ENCODE peak calls at places on chromosomes 2 and 18, in eight cellular contexts. A, V, E, J, H, D, N and L are unnamed samples.

GRCh38 chr2:38465789-38466127 is 88.7 kb upstream of the ATL2 start:
- DNase-seq in A (peak; percentile 54), V (peak; percentile 66), E (peak; percentile 25), J (peak; percentile 33), H (no peak), D (peak; percentile 26), N (peak; percentile 21), L (no peak)

GRCh38 chr2:10006248-10007147 is 36.9 kb upstream of the KLF11 start:
- DNase-seq in A (peak; percentile 18), V (peak; percentile 44), E (peak; percentile 23), J (no peak), H (no peak), D (no peak), N (peak; percentile 91), L (no peak)

GRCh38 chr2:199624958-199625357 is 167.2 kb upstream of the SATB2 start:
- DNase-seq in A (no peak), V (no peak), E (no peak), J (no peak), H (no peak), D (no peak), N (no peak), L (no peak)

GRCh38 chr2:112921982-112922381 is 11.0 kb downstream of the IL37 start:
- DNase-seq in A (no peak), V (no peak), E (no peak), J (no peak), H (no peak), D (no peak), N (no peak), L (no peak)

GRCh38 chr2:14257801-14258507 is 374.6 kb upstream of the LRATD1 start:
- DNase-seq in A (no peak), V (no peak), E (peak; percentile 18), J (no peak), H (no peak), D (no peak), N (no peak), L (no peak)

GRCh38 chr2:238922435-238922834 is 74.5 kb downstream of the TWIST2 start:
- DNase-seq in A (no peak), V (peak; percentile 37), E (no peak), J (no peak), H (peak; percentile 16), D (no peak), N (peak; percentile 6), L (no peak)

GRCh38 chr2:19359456-19359855 is 1.0 kb upstream of the OSR1 start:
- DNase-seq in A (no peak), V (no peak), E (no peak), J (no peak), H (no peak), D (no peak), N (no peak), L (no peak)

GRCh38 chr2:110097506-110098220 is 18.0 kb downstream of the MALL start:
- DNase-seq in A (no peak), V (peak; percentile 43), E (no peak), J (no peak), H (no peak), D (no peak), N (no peak), L (no peak)

GRCh38 chr2:149068996-149069888 is 30.7 kb downstream of the LYPD6B start:
- DNase-seq in A (no peak), V (no peak), E (peak; percentile 91), J (peak; percentile 87), H (no peak), D (peak; percentile 81), N (no peak), L (no peak)

GRCh38 chr2:231673348-231673770 is 35.0 kb upstream of the PTMA start:
- DNase-seq in A (peak; percentile 84), V (peak; percentile 78), E (peak; percentile 62), J (peak; percentile 50), H (peak; percentile 76), D (peak; percentile 41), N (no peak), L (no peak)

GRCh38 chr2:150415022-150415421 is 72.4 kb downstream of the RND3 start:
- DNase-seq in A (no peak), V (no peak), E (no peak), J (no peak), H (no peak), D (no peak), N (no peak), L (no peak)

GRCh38 chr18:33194793-33195192 is 245.7 kb downstream of the CCDC178 start:
- DNase-seq in A (no peak), V (no peak), E (no peak), J (no peak), H (no peak), D (no peak), N (no peak), L (no peak)

GRCh38 chr2:64311191-64311910 is 142.6 kb upstream of the LGALSL start:
- DNase-seq in A (no peak), V (no peak), E (no peak), J (no peak), H (no peak), D (no peak), N (no peak), L (no peak)

GRCh38 chr2:217283505-217283904 is 423.6 kb upstream of the TNP1 start:
- DNase-seq in A (no peak), V (no peak), E (no peak), J (peak; percentile 52), H (no peak), D (no peak), N (no peak), L (peak; percentile 90)

GRCh38 chr2:167733750-167734149 is 513.6 kb downstream of the STK39 start:
- DNase-seq in A (no peak), V (peak; percentile 59), E (no peak), J (peak; percentile 22), H (no peak), D (no peak), N (no peak), L (peak; percentile 23)

GRCh38 chr18:907880-908512 is 3.3 kb downstream of the ADCYAP1 start:
- DNase-seq in A (no peak), V (no peak), E (no peak), J (no peak), H (no peak), D (no peak), N (no peak), L (no peak)

GRCh38 chr2:173630425-173631122 is 275.9 kb downstream of the CDCA7 start:
- DNase-seq in A (no peak), V (no peak), E (no peak), J (peak; percentile 52), H (no peak), D (peak; percentile 37), N (no peak), L (peak; percentile 6)
- H3K4me3 ChIP-seq in A (no peak overlapping the region), V (no peak overlapping the region), E (peak overlapping the region; percentile 24), J (no peak overlapping the region), H (no peak overlapping the region), D (no peak overlapping the region), N (no peak overlapping the region), L (no peak overlapping the region)

GRCh38 chr18:57430166-57430958 is 4.8 kb upstream of the ONECUT2 start:
- DNase-seq in A (no peak), V (no peak), E (no peak), J (no peak), H (no peak), D (no peak), N (no peak), L (no peak)
- H3K4me3 ChIP-seq in A (no peak overlapping the region), V (no peak overlapping the region), E (no peak overlapping the region), J (no peak overlapping the region), H (no peak overlapping the region), D (no peak overlapping the region), N (no peak overlapping the region), L (no peak overlapping the region)

DNA sequence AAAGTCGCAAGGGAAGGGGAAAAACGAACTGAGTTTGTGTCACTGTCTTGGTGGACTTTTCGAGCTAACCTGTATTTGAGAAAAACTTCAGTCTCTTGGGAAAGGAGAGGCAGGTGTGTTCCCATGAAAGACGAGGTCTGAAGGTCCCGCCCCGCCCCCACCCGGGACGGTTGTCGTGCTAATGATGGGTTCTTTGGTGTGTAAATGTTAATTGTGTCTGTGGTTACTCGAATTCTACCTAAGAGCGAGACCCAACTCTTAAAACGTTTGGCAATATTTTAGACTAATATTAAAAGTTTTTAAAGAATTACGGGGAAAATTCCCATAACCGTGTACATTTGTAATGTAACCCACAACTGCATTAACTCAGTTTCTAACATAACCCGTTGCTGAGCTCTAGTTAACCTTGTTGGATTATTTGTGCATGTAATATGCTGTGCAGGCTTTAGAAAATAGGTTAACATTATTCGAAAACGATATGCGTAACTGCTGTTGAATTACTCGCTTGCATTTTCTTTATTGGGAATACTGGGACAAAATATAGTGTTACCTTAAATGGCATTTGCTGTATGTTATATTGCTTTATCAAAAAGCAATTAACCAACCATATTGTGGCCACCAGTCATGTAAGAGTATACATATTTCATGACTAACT is 819 bp downstream of the EPB41L5 start:
- DNase-seq in A (peak; percentile 19), V (peak; percentile 72), E (peak; percentile 5), J (no peak), H (peak; percentile 42), D (no peak), N (no peak), L (no peak)
- H3K4me3 ChIP-seq in A (peak overlapping the region; percentile 62), V (peak overlapping the region; percentile 93), E (peak overlapping the region; percentile 83), J (peak overlapping the region; percentile 75), H (peak overlapping the region; percentile 81), D (peak overlapping the region; percentile 80), N (peak overlapping the region; percentile 67), L (peak overlapping the region; percentile 92)

GRCh38 chr2:128318776-128319456 is at the start of gene HS6ST1:
- DNase-seq in A (peak; percentile 24), V (peak; percentile 94), E (peak; percentile 81), J (peak; percentile 73), H (peak; percentile 87), D (peak; percentile 89), N (peak; percentile 89), L (no peak)
- H3K4me3 ChIP-seq in A (peak within 1 kb of the TSS; percentile 64), V (peak within 1 kb of the TSS; percentile 70), E (peak within 1 kb of the TSS; percentile 82), J (peak within 1 kb of the TSS; percentile 76), H (peak within 1 kb of the TSS; percentile 87), D (peak within 1 kb of the TSS; percentile 66), N (peak within 1 kb of the TSS; percentile 81), L (peak within 1 kb of the TSS; percentile 81)